ENCODE peak calls at places on chromosomes 2 and 18, in four cellular contexts. R, Z, X and S are unnamed samples.
A peak's percentile ranks its signal among the peaks of the same experiment; 100 is the strongest.

GRCh38 chr2:55761024-55761423 is 67.4 kb upstream of the PNPT1 start:
- DNase-seq in R (no peak), Z (no peak), X (no peak), S (no peak)

GRCh38 chr18:44229693-44230108 is 451.0 kb upstream of the SETBP1 start:
- DNase-seq in R (peak; percentile 24), Z (peak; percentile 80), X (peak; percentile 92), S (peak; percentile 36)

GRCh38 chr2:124810132-124810531 is 785.0 kb downstream of the CNTNAP5 start:
- DNase-seq in R (no peak), Z (peak; percentile 26), X (no peak), S (no peak)

GRCh38 chr18:63319383-63320040 is at the start of gene BCL2:
- DNase-seq in R (no peak), Z (peak; percentile 45), X (peak; percentile 82), S (peak; percentile 66)

GRCh38 chr18:80095414-80095813 is 13.6 kb upstream of the ADNP2 start:
- DNase-seq in R (no peak), Z (no peak), X (no peak), S (no peak)

GRCh38 chr2:233470839-233471238 is 95.7 kb downstream of the USP40 start:
- DNase-seq in R (peak; percentile 10), Z (peak; percentile 18), X (peak; percentile 64), S (peak; percentile 44)

GRCh38 chr18:35328868-35329267 is 15.4 kb downstream of the ZNF24 start:
- DNase-seq in R (no peak), Z (no peak), X (no peak), S (no peak)

GRCh38 chr2:215522237-215522636 is 86.4 kb upstream of the FN1 start:
- DNase-seq in R (no peak), Z (no peak), X (no peak), S (no peak)

GRCh38 chr2:168712053-168712452 is 90.4 kb upstream of the NOSTRIN start:
- DNase-seq in R (no peak), Z (no peak), X (no peak), S (no peak)

GRCh38 chr2:235505210-235505741 is 11.4 kb downstream of the AGAP1 start:
- DNase-seq in R (no peak), Z (no peak), X (no peak), S (no peak)

GRCh38 chr2:29940706-29941105 is 19.3 kb upstream of the ALK start:
- DNase-seq in R (no peak), Z (peak; percentile 36), X (peak; percentile 74), S (no peak)

GRCh38 chr2:170362895-170363582 is 185.1 kb downstream of the MYO3B start:
- DNase-seq in R (no peak), Z (no peak), X (no peak), S (no peak)

GRCh38 chr2:15300645-15301573 is 260.2 kb downstream of the NBAS start:
- DNase-seq in R (no peak), Z (no peak), X (no peak), S (no peak)

GRCh38 chr18:37483221-37483971 is 82.2 kb downstream of the CELF4 start:
- DNase-seq in R (no peak), Z (no peak), X (no peak), S (no peak)

GRCh38 chr2:62489162-62489561 is 16.8 kb downstream of the TMEM17 start:
- DNase-seq in R (no peak), Z (no peak), X (no peak), S (no peak)

GRCh38 chr2:67399831-67400489 is 2.8 kb downstream of the ETAA1 start:
- DNase-seq in R (no peak), Z (no peak), X (no peak), S (no peak)

DNA sequence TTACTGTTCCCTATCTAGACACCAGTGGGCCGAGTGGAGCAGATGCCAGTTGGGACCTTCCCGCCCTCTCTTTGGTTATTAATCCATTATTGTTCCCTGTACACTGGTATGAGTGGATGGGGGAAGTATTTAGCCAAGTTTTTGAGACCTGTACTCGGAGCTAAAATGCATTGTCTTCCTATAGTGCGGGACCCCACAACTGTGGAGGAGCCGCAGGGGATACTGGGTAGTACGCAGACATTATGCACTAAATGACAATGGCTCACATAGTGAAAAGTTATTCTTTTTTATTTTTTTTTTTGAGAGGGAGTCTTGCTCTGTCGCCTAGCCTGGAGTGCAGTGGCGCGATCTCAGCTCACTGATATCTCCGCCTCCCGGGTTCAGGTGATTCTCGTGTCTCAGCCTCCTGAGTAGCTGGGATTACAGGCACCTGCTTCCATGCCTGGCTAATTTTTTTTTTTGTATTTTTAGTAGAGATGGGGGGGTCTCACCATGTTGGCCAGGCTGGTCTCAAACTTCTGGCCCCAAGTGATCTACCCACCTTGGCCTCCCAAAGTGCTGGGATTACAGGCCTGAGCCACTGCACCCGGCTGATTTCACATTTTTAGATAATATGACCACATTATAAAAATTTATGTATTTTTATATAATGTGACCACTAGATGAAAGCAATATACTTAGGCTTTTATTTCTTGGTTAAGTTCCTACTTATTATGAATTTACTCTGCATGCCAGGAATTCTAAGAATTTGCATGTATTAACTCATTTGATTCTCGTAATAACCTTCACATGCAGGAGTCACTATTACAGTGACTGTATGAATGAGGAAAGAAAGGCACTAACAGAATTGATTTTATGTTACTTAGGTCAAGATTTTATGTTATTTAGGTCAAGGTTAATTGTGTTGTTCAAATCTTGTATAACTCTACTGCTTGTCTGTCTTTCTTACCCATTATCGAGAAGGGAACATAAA is 25.9 kb upstream of the CASP8 start:
- DNase-seq in R (no peak), Z (no peak), X (no peak), S (peak; percentile 31)
- H3K4me3 ChIP-seq in R (peak overlapping the region; percentile 44), Z (peak overlapping the region; percentile 34), X (peak overlapping the region; percentile 19), S (peak overlapping the region; percentile 38)

GRCh38 chr18:10169064-10169562 is 255.3 kb downstream of the VAPA start:
- DNase-seq in R (no peak), Z (no peak), X (no peak), S (no peak)
- TF ChIP-seq POLR2A in R (no peak), Z (no peak), X (no peak), S (no peak)

GRCh38 chr2:197500503-197501179 is 462 bp downstream of the HSPE1 start:
- DNase-seq in R (no peak), Z (no peak), X (no peak), S (no peak)
- H3K36me3 ChIP-seq in R (peaks cover 32% of the 10 kb centered on the region), Z (peaks cover 67% of the 10 kb centered on the region), X (peaks cover 13% of the 10 kb centered on the region), S (peaks cover 27% of the 10 kb centered on the region)

GRCh38 chr2:64654063-64654811 is 524 bp upstream of the SERTAD2 start:
- DNase-seq in R (peak; percentile 48), Z (peak; percentile 80), X (peak; percentile 92), S (peak; percentile 43)

GRCh38 chr2:64657416-64657815 is 3.7 kb upstream of the SERTAD2 start:
- DNase-seq in R (no peak), Z (no peak), X (no peak), S (no peak)

GRCh38 chr2:64654993-64655666 is 1.4 kb upstream of the SERTAD2 start:
- DNase-seq in R (no peak), Z (no peak), X (no peak), S (no peak)

GRCh38 chr2:64656379-64656778 is 2.7 kb upstream of the SERTAD2 start:
- DNase-seq in R (no peak), Z (no peak), X (no peak), S (no peak)

GRCh38 chr2:64655873-64656272 is 2.2 kb upstream of the SERTAD2 start:
- DNase-seq in R (no peak), Z (no peak), X (no peak), S (no peak)
- H3K4me3 ChIP-seq in R (no peak overlapping the region), Z (no peak overlapping the region), X (no peak overlapping the region), S (no peak overlapping the region)

GRCh38 chr2:9236867-9237266 is 30.3 kb downstream of the ASAP2 start:
- DNase-seq in R (no peak), Z (peak; percentile 54), X (no peak), S (no peak)

GRCh38 chr2:9234680-9235387 is 28.2 kb downstream of the ASAP2 start:
- DNase-seq in R (no peak), Z (no peak), X (no peak), S (no peak)

GRCh38 chr2:9232886-9233285 is 26.3 kb downstream of the ASAP2 start:
- DNase-seq in R (no peak), Z (no peak), X (no peak), S (no peak)

GRCh38 chr2:9237831-9238230 is 31.2 kb downstream of the ASAP2 start:
- DNase-seq in R (no peak), Z (no peak), X (no peak), S (no peak)

GRCh38 chr2:9235388-9236344 is 29.1 kb downstream of the ASAP2 start:
- DNase-seq in R (no peak), Z (no peak), X (no peak), S (no peak)
- TF ChIP-seq POLR2A in R (no peak), Z (no peak), X (no peak), S (no peak)

DNA sequence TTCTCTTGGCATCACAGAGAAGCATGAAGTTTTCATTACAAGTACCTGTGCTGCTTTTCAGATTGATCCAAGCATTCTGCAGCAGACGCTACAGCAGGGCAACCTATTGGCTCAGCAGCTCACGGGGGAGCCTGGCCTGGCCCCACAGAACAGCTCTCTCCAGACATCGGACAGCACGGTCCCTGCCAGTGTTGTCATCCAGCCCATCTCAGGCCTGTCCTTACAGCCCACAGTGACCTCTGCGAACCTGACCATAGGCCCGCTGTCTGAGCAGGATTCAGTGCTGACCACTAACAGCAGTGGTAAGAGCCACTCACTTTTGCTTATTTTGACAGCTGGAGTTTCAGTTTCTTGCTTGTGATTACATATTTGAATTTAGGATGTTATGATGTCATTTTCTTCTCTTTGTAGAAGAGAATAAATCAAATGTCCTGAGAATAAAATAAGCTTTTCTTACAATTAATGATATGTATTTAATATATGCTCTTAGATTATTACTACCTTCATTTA is 104.9 kb downstream of the ZNF236 start:
- DNase-seq in R (no peak), Z (no peak), X (no peak), S (no peak)
- H3K36me3 ChIP-seq in R (peaks cover 80% of the 10 kb centered on the region), Z (peaks cover 91% of the 10 kb centered on the region), X (peaks cover 7% of the 10 kb centered on the region), S (peaks cover 59% of the 10 kb centered on the region)

DNA sequence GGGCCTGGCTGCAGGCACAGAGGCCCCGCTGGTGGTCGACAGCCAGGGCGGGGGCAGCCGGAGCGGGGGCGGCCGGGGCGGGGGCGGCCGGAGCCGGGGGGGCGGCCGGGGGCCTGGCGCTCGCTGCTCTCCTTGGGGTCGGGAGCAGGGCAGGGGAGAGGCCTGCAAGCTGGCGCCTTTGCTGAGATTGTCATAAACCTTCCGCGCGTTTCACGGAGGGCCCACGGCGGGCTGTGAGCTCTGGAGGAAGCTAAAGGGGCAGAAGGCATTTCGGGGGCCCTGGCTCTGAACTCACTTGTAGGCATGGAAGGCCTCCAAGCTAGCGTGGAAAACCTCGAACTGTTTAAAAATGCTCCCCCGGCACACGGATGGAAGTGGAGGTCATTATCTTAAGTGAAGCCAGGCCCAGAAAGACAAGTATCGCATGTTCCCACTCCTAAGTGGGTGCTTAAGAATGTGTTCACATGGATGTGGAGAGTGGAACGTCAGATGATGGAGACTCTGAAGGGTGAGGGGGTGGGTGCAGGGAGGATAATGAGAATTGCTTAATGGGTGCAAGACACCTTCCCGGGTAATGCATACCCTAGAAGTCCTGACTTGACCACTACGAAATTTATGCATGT is 629 bp downstream of the PRELID3A start:
- DNase-seq in R (no peak), Z (peak; percentile 29), X (no peak), S (no peak)
- H3K4me3 ChIP-seq in R (peak overlapping the region; percentile 78), Z (peak overlapping the region; percentile 65), X (peak overlapping the region; percentile 71), S (peak overlapping the region; percentile 61)

DNA sequence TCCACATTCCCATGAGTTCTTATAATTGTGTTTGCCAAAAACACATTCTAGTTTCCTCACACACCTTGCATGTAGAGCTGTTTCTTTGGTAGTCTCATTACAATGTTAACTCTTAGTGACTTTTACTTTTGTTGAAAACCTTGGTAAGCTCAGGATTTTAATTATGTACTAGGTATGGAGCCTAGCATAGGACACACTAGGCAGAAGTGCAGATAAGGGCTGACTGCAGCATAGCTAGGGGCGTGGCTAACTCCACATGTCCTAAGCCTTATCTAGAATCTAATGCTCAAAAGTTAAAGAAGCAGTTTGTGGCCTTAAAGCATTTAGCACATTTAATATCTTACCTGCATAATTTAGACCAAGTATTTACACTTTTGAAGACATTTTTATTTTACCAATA is 153.7 kb upstream of the FBXO11 start:
- DNase-seq in R (no peak), Z (no peak), X (no peak), S (no peak)
- TF ChIP-seq POLR2A in R (no peak), Z (no peak), X (no peak), S (no peak)